ENCODE peak calls at places on chromosomes 3 and 15, in five cellular contexts. One of them, this sample, is unnamed.

GRCh38 chr3:94405258-94406035 is 342.6 kb downstream of the NSUN3 start:
- DNase-seq in mucosa of descending colon: no peak
- DNase-seq in CD4-positive, alpha-beta memory T cell: no peak
- DNase-seq in hepatocyte: no peak
- DNase-seq in brain microvascular endothelial cell: peak
- DNase-seq in this sample: no peak

GRCh38 chr15:70833897-70834765 is 19.8 kb downstream of the LARP6 start:
- DNase-seq in hepatocyte: peak
- DNase-seq in brain microvascular endothelial cell: peak
- DNase-seq in CD4-positive, alpha-beta memory T cell: no peak
- DNase-seq in mucosa of descending colon: no peak
- DNase-seq in this sample: no peak

GRCh38 chr15:74322558-74323180 is 44.8 kb downstream of the CYP11A1 start:
- DNase-seq in mucosa of descending colon: peak
- DNase-seq in CD4-positive, alpha-beta memory T cell: peak
- DNase-seq in hepatocyte: peak
- DNase-seq in brain microvascular endothelial cell: peak
- DNase-seq in this sample: no peak

GRCh38 chr3:67724434-67724833 is 70.0 kb upstream of the SUCLG2 start:
- DNase-seq in hepatocyte: no peak
- DNase-seq in CD4-positive, alpha-beta memory T cell: no peak
- DNase-seq in brain microvascular endothelial cell: no peak
- DNase-seq in mucosa of descending colon: no peak
- DNase-seq in this sample: no peak

GRCh38 chr3:195208183-195208582 is 62.8 kb downstream of the XXYLT1 start:
- DNase-seq in brain microvascular endothelial cell: no peak
- DNase-seq in mucosa of descending colon: no peak
- DNase-seq in CD4-positive, alpha-beta memory T cell: no peak
- DNase-seq in hepatocyte: no peak
- DNase-seq in this sample: no peak

GRCh38 chr15:83106994-83107840 is at the start of gene TM6SF1:
- DNase-seq in mucosa of descending colon: peak
- DNase-seq in hepatocyte: peak
- DNase-seq in brain microvascular endothelial cell: no peak
- DNase-seq in CD4-positive, alpha-beta memory T cell: no peak
- DNase-seq in this sample: no peak

GRCh38 chr3:42025388-42026138 is 63.7 kb upstream of the ULK4 start:
- DNase-seq in hepatocyte: peak
- DNase-seq in CD4-positive, alpha-beta memory T cell: no peak
- DNase-seq in mucosa of descending colon: peak
- DNase-seq in brain microvascular endothelial cell: peak
- DNase-seq in this sample: no peak

GRCh38 chr3:183278479-183279088 is 25.5 kb downstream of the B3GNT5 start:
- DNase-seq in mucosa of descending colon: no peak
- DNase-seq in brain microvascular endothelial cell: no peak
- DNase-seq in hepatocyte: no peak
- DNase-seq in CD4-positive, alpha-beta memory T cell: no peak
- DNase-seq in this sample: no peak

GRCh38 chr3:183253961-183254815 is 1.1 kb downstream of the B3GNT5 start:
- DNase-seq in mucosa of descending colon: peak
- DNase-seq in brain microvascular endothelial cell: no peak
- DNase-seq in hepatocyte: peak
- DNase-seq in CD4-positive, alpha-beta memory T cell: no peak
- DNase-seq in this sample: no peak

GRCh38 chr15:38129531-38130199 is 123.0 kb upstream of the SPRED1 start:
- DNase-seq in mucosa of descending colon: peak
- DNase-seq in hepatocyte: peak
- DNase-seq in CD4-positive, alpha-beta memory T cell: no peak
- DNase-seq in brain microvascular endothelial cell: peak
- DNase-seq in this sample: no peak

GRCh38 chr15:38130739-38131498 is 121.7 kb upstream of the SPRED1 start:
- DNase-seq in CD4-positive, alpha-beta memory T cell: no peak
- DNase-seq in hepatocyte: peak
- DNase-seq in brain microvascular endothelial cell: peak
- DNase-seq in mucosa of descending colon: peak
- DNase-seq in this sample: peak

GRCh38 chr15:38127306-38127731 is 125.3 kb upstream of the SPRED1 start:
- DNase-seq in CD4-positive, alpha-beta memory T cell: no peak
- DNase-seq in brain microvascular endothelial cell: no peak
- DNase-seq in mucosa of descending colon: peak
- DNase-seq in hepatocyte: peak
- DNase-seq in this sample: no peak

GRCh38 chr15:38128389-38128788 is 124.2 kb upstream of the SPRED1 start:
- DNase-seq in hepatocyte: peak
- DNase-seq in mucosa of descending colon: no peak
- DNase-seq in brain microvascular endothelial cell: no peak
- DNase-seq in CD4-positive, alpha-beta memory T cell: no peak
- DNase-seq in this sample: no peak

DNA sequence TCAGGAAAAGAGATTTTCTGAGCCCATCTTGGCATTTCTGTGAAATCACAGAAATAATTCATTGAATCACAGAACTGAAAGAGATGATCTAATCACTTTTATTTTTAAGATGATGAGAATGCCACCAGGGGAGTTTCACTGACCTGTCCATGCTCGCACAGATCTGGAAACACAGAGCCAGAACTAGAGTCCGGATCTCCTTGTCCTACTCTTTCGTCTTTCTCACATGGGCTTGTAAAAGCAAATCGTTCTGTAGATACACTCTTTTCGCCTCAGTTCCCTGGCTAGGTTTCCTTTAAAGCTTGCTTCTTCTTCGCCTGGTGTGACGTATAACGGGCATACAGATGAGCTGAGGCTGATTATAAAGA is 122.5 kb upstream of the SPRED1 start:
- DNase-seq in brain microvascular endothelial cell: no peak
- DNase-seq in hepatocyte: no peak
- DNase-seq in CD4-positive, alpha-beta memory T cell: no peak
- DNase-seq in mucosa of descending colon: no peak
- DNase-seq in this sample: no peak
- H3K4me3 ChIP-seq in brain microvascular endothelial cell: peak
- H3K4me3 ChIP-seq in hepatocyte: no peak
- H3K4me3 ChIP-seq in CD4-positive, alpha-beta memory T cell: no peak
- H3K4me3 ChIP-seq in mucosa of descending colon: no peak
- H3K4me3 ChIP-seq in this sample: no peak

GRCh38 chr15:34240537-34240936 is 15.7 kb downstream of the EMC4 start:
- DNase-seq in mucosa of descending colon: no peak
- DNase-seq in CD4-positive, alpha-beta memory T cell: no peak
- DNase-seq in hepatocyte: no peak
- DNase-seq in brain microvascular endothelial cell: no peak
- DNase-seq in this sample: no peak
- H3K4me3 ChIP-seq in mucosa of descending colon: no peak
- H3K4me3 ChIP-seq in CD4-positive, alpha-beta memory T cell: no peak
- H3K4me3 ChIP-seq in hepatocyte: no peak
- H3K4me3 ChIP-seq in brain microvascular endothelial cell: no peak
- H3K4me3 ChIP-seq in this sample: no peak

DNA sequence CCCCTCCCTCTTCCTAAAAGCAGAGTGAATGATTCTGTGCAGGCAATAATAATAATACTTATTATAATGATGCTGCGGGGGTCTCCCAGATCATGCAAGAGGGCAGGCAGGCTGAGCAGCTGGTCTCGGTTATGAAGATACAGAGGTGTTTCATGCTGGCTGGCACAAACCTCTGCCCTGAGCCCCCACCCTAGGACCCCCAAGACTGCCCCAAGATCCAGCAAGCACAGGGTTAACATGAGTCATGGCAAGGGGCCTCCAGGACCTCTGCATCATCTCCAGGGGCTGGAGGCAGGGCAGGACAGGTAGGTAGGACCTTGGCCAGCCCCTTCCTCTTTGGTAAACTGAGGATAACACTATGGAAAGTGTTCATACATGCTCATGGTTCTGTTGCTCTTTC is 2.7 kb downstream of the MGLL start:
- DNase-seq in mucosa of descending colon: no peak
- DNase-seq in CD4-positive, alpha-beta memory T cell: no peak
- DNase-seq in hepatocyte: no peak
- DNase-seq in brain microvascular endothelial cell: no peak
- DNase-seq in this sample: no peak
- H3K4me3 ChIP-seq in mucosa of descending colon: no peak
- H3K4me3 ChIP-seq in CD4-positive, alpha-beta memory T cell: no peak
- H3K4me3 ChIP-seq in hepatocyte: no peak
- H3K4me3 ChIP-seq in brain microvascular endothelial cell: no peak
- H3K4me3 ChIP-seq in this sample: no peak

GRCh38 chr3:107235193-107235922 is 141.9 kb upstream of the CCDC54 start:
- DNase-seq in CD4-positive, alpha-beta memory T cell: no peak
- DNase-seq in hepatocyte: peak
- DNase-seq in mucosa of descending colon: no peak
- DNase-seq in brain microvascular endothelial cell: peak
- DNase-seq in this sample: no peak
- H3K4me3 ChIP-seq in CD4-positive, alpha-beta memory T cell: no peak
- H3K4me3 ChIP-seq in hepatocyte: peak
- H3K4me3 ChIP-seq in mucosa of descending colon: no peak
- H3K4me3 ChIP-seq in brain microvascular endothelial cell: peak
- H3K4me3 ChIP-seq in this sample: no peak

This sample was measured in Jurkat, Clone E6-1.